ENCODE peak calls at places on chromosomes 12 and 14, in four cellular contexts. B, W, I and O are unnamed samples.

GRCh38 chr14:54737132-54737711 is 165.4 kb downstream of the GCH1 start:
- DNase-seq in B (no peak), W (no peak), I (no peak), O (peak)

GRCh38 chr12:89343127-89343526 is 9.2 kb downstream of the DUSP6 start:
- DNase-seq in B (peak), W (no peak), I (no peak), O (no peak)

GRCh38 chr12:32486158-32486557 is 86.8 kb downstream of the FGD4 start:
- DNase-seq in B (no peak), W (no peak), I (no peak), O (no peak)

GRCh38 chr14:106269029-106269428 is 742.6 kb downstream of the TMEM121 start:
- DNase-seq in B (no peak), W (no peak), I (no peak), O (no peak)

GRCh38 chr14:101134161-101134631 is 230.7 kb upstream of the RTL1 start:
- DNase-seq in B (no peak), W (peak), I (no peak), O (no peak)

GRCh38 chr12:105419606-105420005 is 89.1 kb downstream of the C12orf75 start:
- DNase-seq in B (no peak), W (no peak), I (no peak), O (no peak)

GRCh38 chr12:100435948-100436347 is 37.7 kb upstream of the NR1H4 start:
- DNase-seq in B (no peak), W (no peak), I (no peak), O (no peak)

GRCh38 chr12:98737327-98737722 is 92.2 kb downstream of the APAF1 start:
- DNase-seq in B (no peak), W (no peak), I (no peak), O (no peak)

GRCh38 chr14:75978249-75978731 is 3.5 kb downstream of the TGFB3 start:
- DNase-seq in B (no peak), W (no peak), I (no peak), O (peak)

GRCh38 chr12:43060738-43061137 is 471.2 kb upstream of the PRICKLE1 start:
- DNase-seq in B (no peak), W (no peak), I (no peak), O (no peak)

GRCh38 chr12:43072431-43072830 is 479.6 kb downstream of the ADAMTS20 start:
- DNase-seq in B (no peak), W (no peak), I (no peak), O (no peak)

GRCh38 chr12:43069768-43070221 is 480.2 kb upstream of the PRICKLE1 start:
- DNase-seq in B (peak), W (no peak), I (no peak), O (no peak)

GRCh38 chr12:43063642-43064041 is 474.1 kb upstream of the PRICKLE1 start:
- DNase-seq in B (no peak), W (no peak), I (peak), O (no peak)

DNA sequence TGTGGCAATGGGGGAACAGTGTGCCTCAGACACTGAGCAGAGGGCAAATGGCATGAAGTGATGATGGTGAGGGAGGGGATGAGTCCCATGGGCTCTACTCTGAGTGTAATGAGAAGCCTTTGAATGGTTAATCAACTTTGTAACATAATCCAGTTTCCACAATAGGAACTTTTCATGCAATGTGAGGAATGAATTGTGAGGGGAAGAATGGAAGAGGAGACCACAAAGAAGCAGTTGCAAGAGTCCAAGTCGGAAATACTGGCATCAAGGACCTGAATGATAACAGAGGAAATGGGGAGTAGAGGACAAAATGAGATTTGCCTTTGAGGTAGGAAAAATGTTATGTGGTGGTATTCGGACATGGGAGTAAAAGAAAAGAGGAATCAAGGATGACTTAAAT is 476.9 kb upstream of the PRICKLE1 start:
- DNase-seq in B (no peak), W (no peak), I (no peak), O (no peak)
- TF ChIP-seq CTCF in B (no peak), W (no peak), I (no peak), O (no peak)

GRCh38 chr12:18589316-18589715 is 148.5 kb downstream of the PLCZ1 start:
- DNase-seq in B (no peak), W (no peak), I (no peak), O (no peak)
- TF ChIP-seq CTCF in B (no peak), W (no peak), I (peak), O (no peak)

GRCh38 chr12:29223936-29224921 is 75.2 kb downstream of the FAR2 start:
- DNase-seq in B (no peak), W (no peak), I (no peak), O (no peak)

GRCh38 chr12:29225834-29226233 is 76.8 kb downstream of the FAR2 start:
- DNase-seq in B (no peak), W (no peak), I (no peak), O (no peak)

GRCh38 chr12:29220632-29221336 is 71.7 kb downstream of the FAR2 start:
- DNase-seq in B (no peak), W (no peak), I (no peak), O (no peak)

GRCh38 chr12:29223431-29223830 is 74.4 kb downstream of the FAR2 start:
- DNase-seq in B (no peak), W (no peak), I (no peak), O (no peak)

DNA sequence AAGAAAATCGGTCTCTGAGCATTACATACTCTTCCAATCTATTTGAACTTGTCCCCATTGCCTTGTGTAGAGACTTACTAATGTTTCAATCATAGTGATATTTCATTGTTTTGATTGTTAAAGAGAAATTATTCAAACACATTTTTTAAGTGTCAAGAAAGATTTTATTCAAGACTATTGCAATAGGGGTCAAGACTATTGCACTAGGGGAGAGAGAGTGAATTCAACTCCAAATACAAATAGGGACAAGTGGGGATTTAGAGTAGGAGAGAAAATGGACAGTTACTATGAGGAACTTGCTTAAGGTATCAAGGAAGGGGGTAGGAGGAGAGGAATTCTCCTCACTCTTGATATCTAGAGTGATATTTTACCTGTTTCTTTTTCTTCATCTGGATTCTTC is 73.1 kb downstream of the FAR2 start:
- DNase-seq in B (no peak), W (no peak), I (no peak), O (no peak)
- TF ChIP-seq CTCF in B (no peak), W (no peak), I (no peak), O (no peak)

DNA sequence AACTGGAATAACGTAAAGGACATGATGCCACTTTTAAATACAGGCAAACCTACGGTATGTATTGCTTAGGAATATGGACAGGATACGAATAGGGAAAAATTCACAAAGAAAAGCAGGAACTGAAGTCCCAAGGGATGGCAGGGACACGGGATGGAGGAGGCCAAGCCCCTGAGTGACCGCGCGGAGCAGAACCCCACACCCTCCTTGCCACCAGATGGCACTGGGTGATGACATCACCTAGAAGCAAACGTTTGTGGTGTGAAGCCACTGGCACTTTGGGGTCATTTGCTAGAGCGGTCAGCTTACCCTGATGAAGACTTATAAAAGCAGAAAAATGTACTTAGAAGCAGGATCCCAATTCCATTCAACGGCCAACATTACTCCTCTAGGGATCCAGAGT is 9.4 kb downstream of the DHX37 start:
- DNase-seq in B (no peak), W (no peak), I (no peak), O (no peak)
- TF ChIP-seq CTCF in B (no peak), W (peak), I (no peak), O (no peak)

GRCh38 chr12:131008461-131009270 is 55.0 kb downstream of the ADGRD1 start:
- DNase-seq in B (no peak), W (no peak), I (no peak), O (no peak)
- TF ChIP-seq CTCF in B (no peak), W (no peak), I (no peak), O (no peak)

GRCh38 chr14:103683139-103683538 is 32.1 kb downstream of the XRCC3 start:
- DNase-seq in B (no peak), W (no peak), I (no peak), O (no peak)

GRCh38 chr14:103675957-103676356 is 39.3 kb downstream of the XRCC3 start:
- DNase-seq in B (no peak), W (no peak), I (no peak), O (no peak)

GRCh38 chr14:103680491-103681231 is 34.6 kb downstream of the XRCC3 start:
- DNase-seq in B (no peak), W (no peak), I (no peak), O (no peak)

GRCh38 chr14:103676881-103677675 is 38.2 kb downstream of the XRCC3 start:
- DNase-seq in B (no peak), W (no peak), I (no peak), O (no peak)

DNA sequence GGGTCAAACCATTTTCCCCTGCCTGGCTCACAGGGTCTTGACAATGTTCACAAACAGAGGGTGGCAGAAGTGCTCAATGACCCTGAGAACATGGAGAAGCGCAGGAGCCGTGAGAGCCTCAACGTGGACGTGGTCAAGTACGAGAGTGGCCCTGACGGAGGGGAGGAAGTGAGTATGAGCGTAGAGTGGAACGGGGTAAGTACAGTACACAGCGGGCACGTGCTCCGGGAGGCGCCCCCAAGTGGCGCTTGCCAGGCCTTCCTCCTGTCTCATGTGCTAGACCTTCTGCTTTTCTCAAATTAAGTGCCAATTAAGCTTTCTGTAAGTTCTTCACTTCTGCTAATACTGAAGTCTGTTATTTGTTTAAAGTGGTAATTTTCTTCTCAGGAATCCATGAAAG is 35.9 kb downstream of the XRCC3 start:
- DNase-seq in B (no peak), W (no peak), I (no peak), O (peak)
- TF ChIP-seq CTCF in B (peak), W (peak), I (peak), O (peak)

GRCh38 chr12:108191086-108191485 is 62.0 kb downstream of the WSCD2 start:
- DNase-seq in B (no peak), W (no peak), I (no peak), O (no peak)

GRCh38 chr12:108193493-108193892 is 64.4 kb downstream of the WSCD2 start:
- DNase-seq in B (no peak), W (no peak), I (no peak), O (no peak)

GRCh38 chr12:108191938-108192337 is 62.9 kb downstream of the WSCD2 start:
- DNase-seq in B (no peak), W (no peak), I (no peak), O (no peak)

GRCh38 chr12:108187831-108188230 is 58.7 kb downstream of the WSCD2 start:
- DNase-seq in B (no peak), W (no peak), I (no peak), O (no peak)

GRCh38 chr12:108190529-108190928 is 61.4 kb downstream of the WSCD2 start:
- DNase-seq in B (no peak), W (no peak), I (no peak), O (no peak)
- TF ChIP-seq CTCF in B (peak), W (no peak), I (no peak), O (no peak)

DNA sequence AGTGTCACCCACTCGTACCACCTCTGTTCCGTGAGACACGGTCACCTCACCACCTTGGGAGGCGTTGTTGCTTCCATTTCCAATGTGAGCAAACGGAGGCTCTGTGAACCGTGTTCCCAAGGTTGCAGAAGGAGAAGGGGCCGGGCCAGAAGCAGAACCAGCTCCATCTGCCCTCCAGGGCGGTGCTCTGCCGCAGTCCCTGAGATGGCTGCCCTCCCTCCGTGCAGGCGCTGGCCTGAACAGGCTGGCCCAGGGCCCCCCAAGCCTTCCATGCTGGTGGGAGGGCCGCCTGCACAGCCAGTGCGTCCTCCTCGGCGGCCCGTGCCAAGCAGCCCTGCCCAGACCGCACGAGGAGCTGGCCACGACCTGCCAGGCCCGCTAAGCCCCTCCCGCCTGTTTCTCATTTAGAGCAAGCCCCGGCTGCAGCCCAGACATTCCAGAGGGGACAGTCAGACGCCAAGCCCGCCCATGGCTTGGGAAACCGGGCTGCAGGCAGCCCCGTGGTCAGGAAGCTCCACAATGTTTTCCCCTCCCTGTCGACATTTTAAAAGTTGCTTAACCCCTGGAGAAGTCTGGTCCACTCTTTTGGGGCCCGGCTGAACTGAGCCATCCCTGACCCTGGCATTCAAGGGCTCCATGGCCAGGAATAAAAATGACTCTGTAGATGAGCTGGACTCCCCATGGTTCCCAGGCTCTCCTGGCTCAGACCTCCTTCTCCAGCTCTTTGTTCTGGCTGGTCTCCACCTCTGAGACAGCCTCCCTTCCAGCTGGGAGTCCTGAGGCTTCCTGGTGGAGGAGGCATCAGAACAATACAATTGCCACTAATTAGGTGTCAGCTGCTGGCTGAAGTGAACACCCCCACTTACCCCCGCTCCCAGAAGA is 236.0 kb downstream of the BCL11B start:
- DNase-seq in B (peak), W (no peak), I (peak), O (no peak)
- TF ChIP-seq CTCF in B (no peak), W (no peak), I (no peak), O (no peak)

DNA sequence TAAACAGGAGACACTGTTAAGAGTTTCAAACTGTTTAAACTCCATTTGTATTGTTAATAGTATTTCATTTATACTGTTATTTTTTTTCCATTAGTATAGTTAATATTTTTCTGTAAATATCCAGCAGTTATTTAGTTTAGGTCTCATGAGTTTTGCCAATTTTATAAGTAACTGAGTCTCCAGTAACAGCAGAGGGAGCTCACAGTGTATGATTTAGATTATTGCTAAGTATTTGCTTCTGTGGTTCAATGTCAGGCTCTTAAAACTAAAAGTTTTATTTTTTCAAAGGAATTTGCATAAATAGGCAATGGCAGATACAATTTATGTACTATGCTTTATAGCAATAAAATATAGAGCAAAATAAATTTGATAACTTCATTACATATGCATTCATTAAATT is 209.7 kb downstream of the ATXN7L3B start:
- DNase-seq in B (no peak), W (no peak), I (no peak), O (no peak)
- TF ChIP-seq CTCF in B (no peak), W (no peak), I (peak), O (no peak)

DNA sequence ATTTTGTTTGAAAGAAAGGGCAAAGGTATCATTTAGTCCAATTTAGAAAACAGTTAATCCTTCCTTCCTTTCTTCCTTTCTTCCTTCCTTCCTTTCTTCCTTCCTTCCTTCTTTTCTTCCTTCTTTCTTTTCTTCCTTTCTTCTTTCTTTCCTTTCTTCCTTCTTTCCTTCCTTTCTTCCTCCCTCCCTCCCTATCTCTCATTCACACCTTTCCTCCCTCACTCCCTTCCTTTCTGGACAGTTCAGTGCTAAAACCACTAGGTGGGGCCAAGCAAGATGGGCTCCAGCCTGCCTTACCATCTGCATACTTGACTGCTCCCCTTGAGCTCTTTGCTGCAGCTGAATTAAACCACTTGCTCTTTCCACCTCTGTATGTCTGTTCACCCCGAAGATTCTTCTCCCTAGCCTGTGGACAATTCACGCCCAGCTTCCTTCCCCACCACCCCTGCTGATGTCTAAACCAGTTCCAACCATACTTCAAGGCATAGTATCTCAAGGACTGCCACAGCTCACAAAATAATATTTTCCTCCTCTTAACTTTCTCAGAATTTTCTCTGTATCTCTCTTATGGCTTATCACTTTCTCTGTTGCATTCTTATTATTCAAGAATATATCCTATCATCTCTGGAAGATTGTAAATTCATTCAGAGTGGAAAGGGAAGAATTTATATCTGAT is 78.0 kb downstream of the DBX2 start:
- DNase-seq in B (no peak), W (no peak), I (no peak), O (peak)
- TF ChIP-seq CTCF in B (peak), W (peak), I (peak), O (peak)